ENCODE peak calls at places on chromosomes 12 and 14, in ten cellular contexts. One of them, this sample, is unnamed.

GRCh38 chr12:50929831-50930230 is 22.5 kb upstream of the HIGD1C start:
- DNase-seq in HL-60: no peak
- DNase-seq in iPS DF 6.9: no peak
- DNase-seq in left ventricle myocardium inferior: no peak
- DNase-seq in colonic mucosa: no peak
- DNase-seq in fibroblast of lung: no peak
- DNase-seq in psoas muscle: no peak
- DNase-seq in breast epithelium: no peak
- DNase-seq in cardiac muscle cell: no peak
- DNase-seq in coronary artery: no peak
- DNase-seq in this sample: no peak

GRCh38 chr14:64860039-64860438 is 19.7 kb downstream of the SPTB start:
- DNase-seq in iPS DF 6.9: no peak
- DNase-seq in psoas muscle: no peak
- DNase-seq in left ventricle myocardium inferior: no peak
- DNase-seq in fibroblast of lung: no peak
- DNase-seq in breast epithelium: no peak
- DNase-seq in HL-60: no peak
- DNase-seq in coronary artery: no peak
- DNase-seq in colonic mucosa: no peak
- DNase-seq in cardiac muscle cell: no peak
- DNase-seq in this sample: no peak

GRCh38 chr12:57372233-57372632 is 58.6 kb downstream of the R3HDM2 start:
- DNase-seq in colonic mucosa: no peak
- DNase-seq in iPS DF 6.9: no peak
- DNase-seq in psoas muscle: no peak
- DNase-seq in cardiac muscle cell: peak; percentile 60
- DNase-seq in coronary artery: no peak
- DNase-seq in fibroblast of lung: peak; percentile 38
- DNase-seq in left ventricle myocardium inferior: no peak
- DNase-seq in HL-60: no peak
- DNase-seq in breast epithelium: no peak
- DNase-seq in this sample: no peak

GRCh38 chr12:44960856-44961255 is 84.7 kb upstream of the NELL2 start:
- DNase-seq in breast epithelium: no peak
- DNase-seq in cardiac muscle cell: no peak
- DNase-seq in HL-60: no peak
- DNase-seq in fibroblast of lung: no peak
- DNase-seq in left ventricle myocardium inferior: no peak
- DNase-seq in coronary artery: no peak
- DNase-seq in psoas muscle: peak; percentile 44
- DNase-seq in colonic mucosa: no peak
- DNase-seq in iPS DF 6.9: no peak
- DNase-seq in this sample: peak; percentile 10

GRCh38 chr14:71266994-71267636 is 359.9 kb downstream of the PCNX1 start:
- DNase-seq in HL-60: no peak
- DNase-seq in iPS DF 6.9: no peak
- DNase-seq in cardiac muscle cell: peak; percentile 55
- DNase-seq in colonic mucosa: no peak
- DNase-seq in left ventricle myocardium inferior: no peak
- DNase-seq in breast epithelium: no peak
- DNase-seq in fibroblast of lung: peak; percentile 82
- DNase-seq in psoas muscle: no peak
- DNase-seq in coronary artery: no peak
- DNase-seq in this sample: no peak

GRCh38 chr14:67892466-67893120 is 73.0 kb downstream of the RAD51B start:
- DNase-seq in left ventricle myocardium inferior: no peak
- DNase-seq in fibroblast of lung: no peak
- DNase-seq in coronary artery: no peak
- DNase-seq in psoas muscle: no peak
- DNase-seq in iPS DF 6.9: no peak
- DNase-seq in cardiac muscle cell: no peak
- DNase-seq in colonic mucosa: no peak
- DNase-seq in HL-60: no peak
- DNase-seq in breast epithelium: no peak
- DNase-seq in this sample: no peak

GRCh38 chr12:112167728-112168525 is 42.6 kb downstream of the TRAFD1 start:
- DNase-seq in left ventricle myocardium inferior: no peak
- DNase-seq in cardiac muscle cell: no peak
- DNase-seq in HL-60: no peak
- DNase-seq in colonic mucosa: no peak
- DNase-seq in psoas muscle: no peak
- DNase-seq in fibroblast of lung: no peak
- DNase-seq in coronary artery: no peak
- DNase-seq in breast epithelium: peak; percentile 38
- DNase-seq in iPS DF 6.9: no peak
- DNase-seq in this sample: no peak

GRCh38 chr14:53016491-53016890 is 65.6 kb upstream of the FERMT2 start:
- DNase-seq in left ventricle myocardium inferior: no peak
- DNase-seq in iPS DF 6.9: no peak
- DNase-seq in cardiac muscle cell: no peak
- DNase-seq in HL-60: no peak
- DNase-seq in fibroblast of lung: peak; percentile 73
- DNase-seq in psoas muscle: no peak
- DNase-seq in colonic mucosa: no peak
- DNase-seq in breast epithelium: no peak
- DNase-seq in coronary artery: no peak
- DNase-seq in this sample: no peak

GRCh38 chr14:60951781-60952435 is 29.0 kb downstream of the TRMT5 start:
- DNase-seq in fibroblast of lung: peak; percentile 66
- DNase-seq in cardiac muscle cell: no peak
- DNase-seq in iPS DF 6.9: no peak
- DNase-seq in psoas muscle: no peak
- DNase-seq in left ventricle myocardium inferior: no peak
- DNase-seq in coronary artery: no peak
- DNase-seq in breast epithelium: no peak
- DNase-seq in HL-60: no peak
- DNase-seq in colonic mucosa: no peak
- DNase-seq in this sample: no peak

GRCh38 chr14:83798421-83798820 is 1731.5 kb upstream of the FLRT2 start:
- DNase-seq in fibroblast of lung: no peak
- DNase-seq in HL-60: no peak
- DNase-seq in colonic mucosa: no peak
- DNase-seq in iPS DF 6.9: no peak
- DNase-seq in coronary artery: no peak
- DNase-seq in psoas muscle: no peak
- DNase-seq in cardiac muscle cell: no peak
- DNase-seq in left ventricle myocardium inferior: no peak
- DNase-seq in breast epithelium: no peak
- DNase-seq in this sample: no peak

GRCh38 chr14:88995437-88996198 is 171.2 kb downstream of the TTC8 start:
- DNase-seq in left ventricle myocardium inferior: no peak
- DNase-seq in fibroblast of lung: peak; percentile 99
- DNase-seq in psoas muscle: no peak
- DNase-seq in breast epithelium: no peak
- DNase-seq in colonic mucosa: no peak
- DNase-seq in coronary artery: no peak
- DNase-seq in cardiac muscle cell: peak; percentile 65
- DNase-seq in HL-60: no peak
- DNase-seq in iPS DF 6.9: no peak
- DNase-seq in this sample: no peak

GRCh38 chr12:2586159-2587035 is 208.4 kb upstream of the FKBP4 start:
- DNase-seq in coronary artery: no peak
- DNase-seq in iPS DF 6.9: no peak
- DNase-seq in colonic mucosa: peak; percentile 24
- DNase-seq in left ventricle myocardium inferior: no peak
- DNase-seq in fibroblast of lung: peak; percentile 6
- DNase-seq in psoas muscle: no peak
- DNase-seq in HL-60: no peak
- DNase-seq in cardiac muscle cell: no peak
- DNase-seq in breast epithelium: no peak
- DNase-seq in this sample: no peak

GRCh38 chr12:2581293-2582045 is 213.3 kb upstream of the FKBP4 start:
- DNase-seq in cardiac muscle cell: no peak
- DNase-seq in iPS DF 6.9: no peak
- DNase-seq in HL-60: no peak
- DNase-seq in fibroblast of lung: no peak
- DNase-seq in colonic mucosa: no peak
- DNase-seq in psoas muscle: no peak
- DNase-seq in left ventricle myocardium inferior: no peak
- DNase-seq in breast epithelium: no peak
- DNase-seq in coronary artery: no peak
- DNase-seq in this sample: no peak

GRCh38 chr12:2580821-2581220 is 213.9 kb upstream of the FKBP4 start:
- DNase-seq in breast epithelium: no peak
- DNase-seq in psoas muscle: no peak
- DNase-seq in left ventricle myocardium inferior: no peak
- DNase-seq in fibroblast of lung: peak; percentile 54
- DNase-seq in cardiac muscle cell: peak; percentile 25
- DNase-seq in colonic mucosa: no peak
- DNase-seq in iPS DF 6.9: no peak
- DNase-seq in HL-60: no peak
- DNase-seq in coronary artery: no peak
- DNase-seq in this sample: no peak

GRCh38 chr12:2582631-2583616 is 211.8 kb upstream of the FKBP4 start:
- DNase-seq in colonic mucosa: peak; percentile 75
- DNase-seq in coronary artery: no peak
- DNase-seq in iPS DF 6.9: peak; percentile 31
- DNase-seq in left ventricle myocardium inferior: peak; percentile 75
- DNase-seq in psoas muscle: peak; percentile 77
- DNase-seq in HL-60: peak; percentile 34
- DNase-seq in breast epithelium: no peak
- DNase-seq in cardiac muscle cell: peak; percentile 69
- DNase-seq in fibroblast of lung: peak; percentile 32
- DNase-seq in this sample: peak; percentile 69

DNA sequence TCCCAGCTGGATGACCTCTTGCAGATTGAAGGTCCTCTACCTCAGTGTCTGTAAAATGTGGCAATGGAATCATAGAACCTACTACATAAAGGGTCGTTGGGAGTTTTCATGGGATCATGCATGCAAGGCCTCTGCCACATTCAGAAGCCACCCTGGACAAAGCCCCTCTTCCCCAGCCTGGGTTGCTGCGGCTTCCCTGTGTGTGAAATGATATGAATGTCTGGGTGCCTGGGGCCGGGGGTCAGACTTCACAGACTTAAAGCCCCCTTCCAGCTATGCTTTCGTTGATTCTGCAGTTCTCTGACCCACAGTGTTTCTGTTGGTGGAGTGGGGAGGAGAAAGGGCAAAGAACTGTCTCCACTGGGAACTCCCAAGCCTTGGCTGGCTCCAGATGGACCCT is 211.1 kb upstream of the FKBP4 start:
- DNase-seq in left ventricle myocardium inferior: no peak
- DNase-seq in HL-60: no peak
- DNase-seq in cardiac muscle cell: no peak
- DNase-seq in colonic mucosa: no peak
- DNase-seq in breast epithelium: no peak
- DNase-seq in coronary artery: no peak
- DNase-seq in iPS DF 6.9: no peak
- DNase-seq in fibroblast of lung: no peak
- DNase-seq in psoas muscle: no peak
- DNase-seq in this sample: no peak
- H3K27ac ChIP-seq in left ventricle myocardium inferior: peak overlapping the region; percentile 58
- H3K27ac ChIP-seq in HL-60: no peak overlapping the region
- H3K27ac ChIP-seq in cardiac muscle cell: no peak overlapping the region
- H3K27ac ChIP-seq in colonic mucosa: no peak overlapping the region
- H3K27ac ChIP-seq in breast epithelium: no peak overlapping the region
- H3K27ac ChIP-seq in coronary artery: no peak overlapping the region
- H3K27ac ChIP-seq in iPS DF 6.9: no peak overlapping the region
- H3K27ac ChIP-seq in fibroblast of lung: no peak overlapping the region
- H3K27ac ChIP-seq in psoas muscle: no peak overlapping the region
- H3K27ac ChIP-seq in this sample: no peak overlapping the region

GRCh38 chr14:51860836-51861583 is 598 bp downstream of the GNG2 start:
- DNase-seq in iPS DF 6.9: no peak
- DNase-seq in left ventricle myocardium inferior: no peak
- DNase-seq in fibroblast of lung: peak; percentile 62
- DNase-seq in coronary artery: no peak
- DNase-seq in cardiac muscle cell: peak; percentile 30
- DNase-seq in psoas muscle: no peak
- DNase-seq in HL-60: no peak
- DNase-seq in breast epithelium: no peak
- DNase-seq in colonic mucosa: no peak
- DNase-seq in this sample: no peak

GRCh38 chr14:51862839-51863235 is 2.4 kb downstream of the GNG2 start:
- DNase-seq in colonic mucosa: no peak
- DNase-seq in coronary artery: no peak
- DNase-seq in breast epithelium: no peak
- DNase-seq in left ventricle myocardium inferior: no peak
- DNase-seq in HL-60: no peak
- DNase-seq in iPS DF 6.9: no peak
- DNase-seq in psoas muscle: no peak
- DNase-seq in cardiac muscle cell: peak; percentile 18
- DNase-seq in fibroblast of lung: no peak
- DNase-seq in this sample: no peak

GRCh38 chr14:51859136-51859535 is 1.3 kb upstream of the GNG2 start:
- DNase-seq in HL-60: no peak
- DNase-seq in coronary artery: no peak
- DNase-seq in breast epithelium: no peak
- DNase-seq in psoas muscle: no peak
- DNase-seq in iPS DF 6.9: no peak
- DNase-seq in cardiac muscle cell: no peak
- DNase-seq in colonic mucosa: no peak
- DNase-seq in left ventricle myocardium inferior: no peak
- DNase-seq in fibroblast of lung: peak; percentile 39
- DNase-seq in this sample: no peak

GRCh38 chr14:51862171-51862838 is 1.9 kb downstream of the GNG2 start:
- DNase-seq in iPS DF 6.9: no peak
- DNase-seq in fibroblast of lung: peak; percentile 17
- DNase-seq in cardiac muscle cell: peak; percentile 26
- DNase-seq in colonic mucosa: no peak
- DNase-seq in breast epithelium: no peak
- DNase-seq in left ventricle myocardium inferior: no peak
- DNase-seq in psoas muscle: no peak
- DNase-seq in HL-60: no peak
- DNase-seq in coronary artery: no peak
- DNase-seq in this sample: no peak

GRCh38 chr14:51860164-51860835 is at the start of gene GNG2:
- DNase-seq in breast epithelium: peak; percentile 69
- DNase-seq in fibroblast of lung: peak; percentile 85
- DNase-seq in HL-60: peak; percentile 62
- DNase-seq in iPS DF 6.9: peak; percentile 25
- DNase-seq in left ventricle myocardium inferior: peak; percentile 87
- DNase-seq in coronary artery: no peak
- DNase-seq in psoas muscle: peak; percentile 86
- DNase-seq in cardiac muscle cell: peak; percentile 92
- DNase-seq in colonic mucosa: peak; percentile 88
- DNase-seq in this sample: peak; percentile 60
- H3K4me3 ChIP-seq in breast epithelium: peak within 1 kb of the TSS; percentile 65
- H3K4me3 ChIP-seq in fibroblast of lung: peak within 1 kb of the TSS; percentile 27
- H3K4me3 ChIP-seq in HL-60: peak within 1 kb of the TSS; percentile 43
- H3K4me3 ChIP-seq in iPS DF 6.9: peak within 1 kb of the TSS; percentile 23
- H3K4me3 ChIP-seq in left ventricle myocardium inferior: peak within 1 kb of the TSS; percentile 69
- H3K4me3 ChIP-seq in coronary artery: peak within 1 kb of the TSS; percentile 68
- H3K4me3 ChIP-seq in psoas muscle: peak within 1 kb of the TSS; percentile 61
- H3K4me3 ChIP-seq in cardiac muscle cell: peak within 1 kb of the TSS; percentile 34
- H3K4me3 ChIP-seq in colonic mucosa: peak within 1 kb of the TSS; percentile 38
- H3K4me3 ChIP-seq in this sample: peak within 1 kb of the TSS; percentile 45

GRCh38 chr12:122928033-122928890 is 32.3 kb upstream of the VPS37B start:
- DNase-seq in iPS DF 6.9: no peak
- DNase-seq in psoas muscle: no peak
- DNase-seq in fibroblast of lung: no peak
- DNase-seq in breast epithelium: no peak
- DNase-seq in coronary artery: no peak
- DNase-seq in HL-60: no peak
- DNase-seq in left ventricle myocardium inferior: no peak
- DNase-seq in colonic mucosa: no peak
- DNase-seq in cardiac muscle cell: no peak
- DNase-seq in this sample: peak; percentile 87
- H3K27ac ChIP-seq in iPS DF 6.9: no peak overlapping the region
- H3K27ac ChIP-seq in psoas muscle: no peak overlapping the region
- H3K27ac ChIP-seq in fibroblast of lung: no peak overlapping the region
- H3K27ac ChIP-seq in breast epithelium: no peak overlapping the region
- H3K27ac ChIP-seq in coronary artery: no peak overlapping the region
- H3K27ac ChIP-seq in HL-60: no peak overlapping the region
- H3K27ac ChIP-seq in left ventricle myocardium inferior: no peak overlapping the region
- H3K27ac ChIP-seq in colonic mucosa: no peak overlapping the region
- H3K27ac ChIP-seq in cardiac muscle cell: no peak overlapping the region
- H3K27ac ChIP-seq in this sample: peak overlapping the region; percentile 83

GRCh38 chr12:21655594-21655993 is 2.0 kb downstream of the LDHB start:
- DNase-seq in breast epithelium: no peak
- DNase-seq in coronary artery: no peak
- DNase-seq in psoas muscle: no peak
- DNase-seq in fibroblast of lung: no peak
- DNase-seq in colonic mucosa: no peak
- DNase-seq in HL-60: no peak
- DNase-seq in left ventricle myocardium inferior: no peak
- DNase-seq in cardiac muscle cell: no peak
- DNase-seq in iPS DF 6.9: no peak
- DNase-seq in this sample: no peak
- H3K4me3 ChIP-seq in breast epithelium: no peak overlapping the region
- H3K4me3 ChIP-seq in coronary artery: peak overlapping the region; percentile 75
- H3K4me3 ChIP-seq in psoas muscle: peak overlapping the region; percentile 84
- H3K4me3 ChIP-seq in fibroblast of lung: peak overlapping the region; percentile 87
- H3K4me3 ChIP-seq in colonic mucosa: no peak overlapping the region
- H3K4me3 ChIP-seq in HL-60: peak overlapping the region; percentile 85
- H3K4me3 ChIP-seq in left ventricle myocardium inferior: peak overlapping the region; percentile 91
- H3K4me3 ChIP-seq in cardiac muscle cell: peak overlapping the region; percentile 78
- H3K4me3 ChIP-seq in iPS DF 6.9: no peak overlapping the region
- H3K4me3 ChIP-seq in this sample: peak overlapping the region; percentile 91